ENCODE peak calls at places on chromosomes 3 and 15, in six cellular contexts. B is omental fat pad, C is AG09319, E is heart left ventricle, Y is HFFc6, P is mesothelial cell of epicardium. R is an unnamed sample.

GRCh38 chr15:88835646-88836045 is 32.4 kb downstream of the ACAN start:
- DNase-seq in P (no peak), C (no peak), Y (peak), E (no peak), B (no peak), R (no peak)

GRCh38 chr3:11499144-11499543 is 144.6 kb downstream of the VGLL4 start:
- DNase-seq in P (no peak), E (no peak), B (no peak), Y (peak), C (no peak), R (no peak)

GRCh38 chr3:49871536-49872157 is 1.9 kb upstream of the CAMKV start:
- DNase-seq in B (no peak), E (no peak), P (no peak), C (no peak), Y (no peak), R (no peak)

GRCh38 chr15:76163429-76164020 is 103.7 kb downstream of the TMEM266 start:
- DNase-seq in E (peak), C (peak), P (no peak), Y (peak), B (no peak), R (no peak)

GRCh38 chr15:57216288-57216687 is 160.0 kb upstream of the CGNL1 start:
- DNase-seq in B (no peak), E (no peak), P (no peak), C (no peak), Y (peak), R (no peak)

GRCh38 chr3:60932669-60933068 is 318.6 kb downstream of the FHIT start:
- DNase-seq in E (no peak), Y (peak), P (no peak), C (no peak), B (no peak), R (no peak)

GRCh38 chr3:70824785-70825184 is 512.3 kb upstream of the MDFIC2 start:
- DNase-seq in Y (no peak), P (no peak), E (no peak), B (no peak), C (no peak), R (no peak)

GRCh38 chr3:39413691-39414420 is 7.3 kb downstream of the RPSA start:
- DNase-seq in C (no peak), E (no peak), B (no peak), P (no peak), Y (no peak), R (no peak)

GRCh38 chr3:187208159-187208558 is 10.9 kb downstream of the RTP1 start:
- DNase-seq in C (no peak), E (no peak), P (no peak), B (no peak), Y (peak), R (no peak)

GRCh38 chr15:39040861-39041260 is 476.2 kb upstream of the RASGRP1 start:
- DNase-seq in P (no peak), Y (no peak), E (no peak), B (no peak), C (no peak), R (no peak)

GRCh38 chr15:39041979-39042485 is 477.4 kb upstream of the RASGRP1 start:
- DNase-seq in P (no peak), B (no peak), E (no peak), Y (no peak), C (no peak), R (no peak)
- TF ChIP-seq CTCF in P (no peak), B (no peak), E (no peak), Y (no peak), C (no peak), R (no peak)

GRCh38 chr3:139506792-139507191 is 30.5 kb upstream of the RBP2 start:
- DNase-seq in E (no peak), P (no peak), Y (no peak), C (no peak), B (no peak), R (no peak)
- TF ChIP-seq CTCF in E (no peak), P (no peak), Y (no peak), C (no peak), B (no peak), R (no peak)

GRCh38 chr3:184554470-184554869 is 7.1 kb upstream of the EPHB3 start:
- DNase-seq in C (no peak), B (no peak), P (no peak), Y (no peak), E (no peak), R (no peak)
- TF ChIP-seq CTCF in C (no peak), B (no peak), P (no peak), Y (no peak), E (no peak), R (no peak)

DNA sequence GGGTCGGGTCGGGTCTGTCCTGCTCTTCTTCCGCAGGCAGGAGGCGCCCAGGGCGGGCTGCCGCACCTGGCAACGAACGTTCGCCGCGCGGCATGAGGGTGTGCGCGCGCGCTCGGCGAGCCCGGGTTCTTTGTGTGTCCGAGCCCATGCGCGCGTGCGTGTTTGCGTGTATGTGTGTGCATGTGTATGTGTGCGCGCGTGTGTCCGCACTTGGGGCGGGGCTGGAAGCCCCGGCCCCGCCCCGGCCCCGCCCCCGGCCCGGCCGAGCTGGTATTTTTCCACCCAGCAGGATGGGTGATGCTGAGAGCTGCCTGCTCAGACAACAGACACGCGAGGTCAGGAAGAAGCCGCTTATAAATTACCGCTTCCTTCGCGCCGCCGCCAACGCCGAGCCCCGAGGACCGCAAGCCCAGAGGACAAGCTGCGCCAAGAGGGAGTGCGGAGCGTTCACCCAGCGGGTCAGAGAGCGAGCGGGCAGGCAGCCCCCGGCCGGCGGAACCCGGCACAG is at the start of gene SLC6A6:
- DNase-seq in C (peak), E (peak), Y (peak), P (peak), B (peak), R (peak)
- TF ChIP-seq CTCF in C (peak), E (peak), Y (peak), P (peak), B (no peak), R (no peak)

GRCh38 chr15:37106490-37107001 is 6.2 kb upstream of the MEIS2 start:
- DNase-seq in C (no peak), E (no peak), B (no peak), Y (no peak), P (peak), R (no peak)
- TF ChIP-seq CTCF in C (no peak), E (peak), B (no peak), Y (no peak), P (no peak), R (no peak)

GRCh38 chr3:128761392-128761791 is 35.4 kb downstream of the RAB7A start:
- DNase-seq in P (no peak), E (no peak), Y (no peak), B (no peak), C (no peak), R (no peak)

GRCh38 chr3:128767351-128767750 is 41.4 kb downstream of the RAB7A start:
- DNase-seq in P (no peak), C (no peak), E (no peak), Y (no peak), B (no peak), R (no peak)

GRCh38 chr3:128764863-128765262 is 38.9 kb downstream of the RAB7A start:
- DNase-seq in B (no peak), P (no peak), E (no peak), Y (no peak), C (no peak), R (no peak)

GRCh38 chr3:128760881-128761280 is 34.9 kb downstream of the RAB7A start:
- DNase-seq in B (no peak), E (no peak), Y (no peak), C (no peak), P (no peak), R (no peak)

GRCh38 chr3:128763967-128764366 is 38.0 kb downstream of the RAB7A start:
- DNase-seq in B (no peak), P (no peak), Y (no peak), C (no peak), E (no peak), R (no peak)
- TF ChIP-seq CTCF in B (no peak), P (no peak), Y (no peak), C (no peak), E (no peak), R (no peak)

R was measured in activated B cell treated with CpG ODN at 0.5 μM for 24 hours.